ENCODE peak calls at places on chromosomes 16 and 17, in seven cellular contexts. J, A, U, E, W, D and S are unnamed samples.

GRCh38 chr16:14501331-14502255 is 128.5 kb downstream of the PARN start:
- DNase-seq in J (no peak), A (peak), U (no peak), E (peak), W (peak), D (peak), S (no peak)

GRCh38 chr17:47698749-47699535 is 5.0 kb downstream of the TBKBP1 start:
- DNase-seq in J (no peak), A (no peak), U (peak), E (no peak), W (peak), D (peak), S (peak)

GRCh38 chr16:14199624-14200023 is 128.5 kb downstream of the MRTFB start:
- DNase-seq in J (no peak), A (no peak), U (no peak), E (no peak), W (no peak), D (no peak), S (no peak)

GRCh38 chr16:67928147-67928546 is 3.5 kb downstream of the CTRL start:
- DNase-seq in J (no peak), A (no peak), U (no peak), E (no peak), W (no peak), D (no peak), S (no peak)

GRCh38 chr17:67421869-67422273 is 44.8 kb downstream of the PITPNC1 start:
- DNase-seq in J (peak), A (no peak), U (peak), E (peak), W (no peak), D (peak), S (peak)

GRCh38 chr17:57808882-57809281 is 41.0 kb downstream of the MRPS23 start:
- DNase-seq in J (no peak), A (no peak), U (no peak), E (no peak), W (no peak), D (no peak), S (no peak)

GRCh38 chr16:1929105-1929504 is 10.9 kb upstream of the HS3ST6 start:
- DNase-seq in J (no peak), A (no peak), U (no peak), E (no peak), W (peak), D (no peak), S (peak)

GRCh38 chr17:66702106-66702936 is 132.6 kb upstream of the CACNG5 start:
- DNase-seq in J (no peak), A (no peak), U (no peak), E (no peak), W (no peak), D (no peak), S (no peak)

GRCh38 chr17:8282345-8282744 is 6.1 kb upstream of the RANGRF start:
- DNase-seq in J (no peak), A (no peak), U (no peak), E (no peak), W (no peak), D (no peak), S (no peak)

GRCh38 chr16:2035431-2036199 is 8.9 kb downstream of the NHERF2 start:
- DNase-seq in J (no peak), A (peak), U (no peak), E (no peak), W (peak), D (no peak), S (no peak)

GRCh38 chr16:58020628-58021521 is 4.7 kb upstream of the MMP15 start:
- DNase-seq in J (no peak), A (no peak), U (peak), E (no peak), W (peak), D (peak), S (peak)